ENCODE peak calls at places on chromosomes 4 and X, in four cellular contexts. One of them, this sample, is unnamed.

GRCh38 chrX:118367338-118367737 is 21.4 kb downstream of the WDR44 start:
- DNase-seq in activated CD8-positive, alpha-beta memory T cell treated with anti-CD3 and anti-CD28 coated beads for 4 hours: no peak
- DNase-seq in left kidney: no peak
- DNase-seq in HTR-8/SVneo: no peak
- DNase-seq in this sample: no peak

GRCh38 chr4:141955696-141956095 is 319.3 kb downstream of the IL15 start:
- DNase-seq in activated CD8-positive, alpha-beta memory T cell treated with anti-CD3 and anti-CD28 coated beads for 4 hours: no peak
- DNase-seq in left kidney: no peak
- DNase-seq in HTR-8/SVneo: no peak
- DNase-seq in this sample: no peak

GRCh38 chr4:16001484-16001858 is 38.5 kb upstream of the FGFBP2 start:
- DNase-seq in left kidney: peak; percentile 90
- DNase-seq in activated CD8-positive, alpha-beta memory T cell treated with anti-CD3 and anti-CD28 coated beads for 4 hours: peak; percentile 13
- DNase-seq in HTR-8/SVneo: peak; percentile 72
- DNase-seq in this sample: peak; percentile 84

GRCh38 chrX:70168238-70169188 is 8.8 kb upstream of the DGAT2L6 start:
- DNase-seq in left kidney: peak; percentile 66
- DNase-seq in activated CD8-positive, alpha-beta memory T cell treated with anti-CD3 and anti-CD28 coated beads for 4 hours: no peak
- DNase-seq in HTR-8/SVneo: peak; percentile 83
- DNase-seq in this sample: peak; percentile 36

GRCh38 chr4:1329408-1330371 is 17.3 kb upstream of the UVSSA start:
- DNase-seq in left kidney: peak; percentile 19
- DNase-seq in activated CD8-positive, alpha-beta memory T cell treated with anti-CD3 and anti-CD28 coated beads for 4 hours: no peak
- DNase-seq in HTR-8/SVneo: no peak
- DNase-seq in this sample: no peak

GRCh38 chr4:167989815-167990214 is 102.5 kb upstream of the ANXA10 start:
- DNase-seq in left kidney: no peak
- DNase-seq in HTR-8/SVneo: no peak
- DNase-seq in activated CD8-positive, alpha-beta memory T cell treated with anti-CD3 and anti-CD28 coated beads for 4 hours: no peak
- DNase-seq in this sample: peak; percentile 16

GRCh38 chr4:62133498-62133897 is 933.4 kb downstream of the ADGRL3 start:
- DNase-seq in HTR-8/SVneo: no peak
- DNase-seq in left kidney: no peak
- DNase-seq in activated CD8-positive, alpha-beta memory T cell treated with anti-CD3 and anti-CD28 coated beads for 4 hours: no peak
- DNase-seq in this sample: no peak

GRCh38 chrX:64447207-64447606 is 52.0 kb upstream of the MTMR8 start:
- DNase-seq in left kidney: no peak
- DNase-seq in HTR-8/SVneo: no peak
- DNase-seq in activated CD8-positive, alpha-beta memory T cell treated with anti-CD3 and anti-CD28 coated beads for 4 hours: no peak
- DNase-seq in this sample: no peak

GRCh38 chr4:181966084-181966483 is 277.1 kb upstream of the TENM3 start:
- DNase-seq in left kidney: no peak
- DNase-seq in activated CD8-positive, alpha-beta memory T cell treated with anti-CD3 and anti-CD28 coated beads for 4 hours: no peak
- DNase-seq in HTR-8/SVneo: peak; percentile 30
- DNase-seq in this sample: no peak

GRCh38 chr4:138540056-138540800 is 298.1 kb upstream of the SLC7A11 start:
- DNase-seq in left kidney: no peak
- DNase-seq in HTR-8/SVneo: no peak
- DNase-seq in activated CD8-positive, alpha-beta memory T cell treated with anti-CD3 and anti-CD28 coated beads for 4 hours: no peak
- DNase-seq in this sample: peak; percentile 1

GRCh38 chr4:148776944-148777343 is 334.7 kb upstream of the NR3C2 start:
- DNase-seq in left kidney: peak; percentile 26
- DNase-seq in HTR-8/SVneo: no peak
- DNase-seq in activated CD8-positive, alpha-beta memory T cell treated with anti-CD3 and anti-CD28 coated beads for 4 hours: no peak
- DNase-seq in this sample: no peak

GRCh38 chrX:68183612-68184214 is 249.6 kb downstream of the OPHN1 start:
- DNase-seq in activated CD8-positive, alpha-beta memory T cell treated with anti-CD3 and anti-CD28 coated beads for 4 hours: no peak
- DNase-seq in left kidney: peak; percentile 45
- DNase-seq in HTR-8/SVneo: no peak
- DNase-seq in this sample: peak; percentile 64

GRCh38 chr4:108492816-108493595 is 127.4 kb upstream of the RPL34 start:
- DNase-seq in activated CD8-positive, alpha-beta memory T cell treated with anti-CD3 and anti-CD28 coated beads for 4 hours: no peak
- DNase-seq in HTR-8/SVneo: no peak
- DNase-seq in left kidney: peak; percentile 12
- DNase-seq in this sample: no peak

GRCh38 chr4:37130465-37130864 is 114.1 kb upstream of the NWD2 start:
- DNase-seq in activated CD8-positive, alpha-beta memory T cell treated with anti-CD3 and anti-CD28 coated beads for 4 hours: no peak
- DNase-seq in HTR-8/SVneo: no peak
- DNase-seq in left kidney: no peak
- DNase-seq in this sample: no peak

GRCh38 chrX:9207142-9207541 is 173.2 kb upstream of the FAM9B start:
- DNase-seq in HTR-8/SVneo: no peak
- DNase-seq in left kidney: peak; percentile 39
- DNase-seq in activated CD8-positive, alpha-beta memory T cell treated with anti-CD3 and anti-CD28 coated beads for 4 hours: no peak
- DNase-seq in this sample: no peak

GRCh38 chr4:52377563-52377962 is 281.5 kb downstream of the USP46 start:
- DNase-seq in HTR-8/SVneo: no peak
- DNase-seq in left kidney: peak; percentile 31
- DNase-seq in activated CD8-positive, alpha-beta memory T cell treated with anti-CD3 and anti-CD28 coated beads for 4 hours: no peak
- DNase-seq in this sample: no peak

GRCh38 chrX:151370906-151371305 is 26.1 kb upstream of the VMA21 start:
- DNase-seq in left kidney: peak; percentile 47
- DNase-seq in activated CD8-positive, alpha-beta memory T cell treated with anti-CD3 and anti-CD28 coated beads for 4 hours: no peak
- DNase-seq in HTR-8/SVneo: no peak
- DNase-seq in this sample: no peak

GRCh38 chr4:19119904-19120303 is 1098.3 kb upstream of the LCORL start:
- DNase-seq in activated CD8-positive, alpha-beta memory T cell treated with anti-CD3 and anti-CD28 coated beads for 4 hours: no peak
- DNase-seq in HTR-8/SVneo: no peak
- DNase-seq in left kidney: no peak
- DNase-seq in this sample: no peak

GRCh38 chr4:143773998-143774898 is 73.8 kb upstream of the FREM3 start:
- DNase-seq in left kidney: peak; percentile 71
- DNase-seq in HTR-8/SVneo: peak; percentile 12
- DNase-seq in activated CD8-positive, alpha-beta memory T cell treated with anti-CD3 and anti-CD28 coated beads for 4 hours: no peak
- DNase-seq in this sample: peak; percentile 79

GRCh38 chr4:8840816-8841455 is 30.7 kb downstream of the HMX1 start:
- DNase-seq in left kidney: no peak
- DNase-seq in HTR-8/SVneo: no peak
- DNase-seq in activated CD8-positive, alpha-beta memory T cell treated with anti-CD3 and anti-CD28 coated beads for 4 hours: no peak
- DNase-seq in this sample: no peak

GRCh38 chr4:146639414-146639814 is 721 bp downstream of the POU4F2 start:
- DNase-seq in HTR-8/SVneo: no peak
- DNase-seq in left kidney: no peak
- DNase-seq in activated CD8-positive, alpha-beta memory T cell treated with anti-CD3 and anti-CD28 coated beads for 4 hours: no peak
- DNase-seq in this sample: no peak

This sample was measured in RKO.